ENCODE peak calls at places on chromosomes 13 and 19, in four cellular contexts. L, A, P and F are unnamed samples.

GRCh38 chr19:45294291-45295029 is 28.2 kb downstream of the CKM start:
- DNase-seq in L (no peak), A (peak; percentile 66), P (peak; percentile 28), F (peak; percentile 34)

GRCh38 chr13:23753523-23753922 is 135.7 kb downstream of the MIPEP start:
- DNase-seq in L (no peak), A (no peak), P (no peak), F (peak; percentile 47)

GRCh38 chr13:112619730-112620639 is 32.0 kb upstream of the TUBGCP3 start:
- DNase-seq in L (peak; percentile 30), A (peak; percentile 67), P (no peak), F (no peak)

GRCh38 chr13:106028916-106029315 is 506.5 kb downstream of the EFNB2 start:
- DNase-seq in L (no peak), A (no peak), P (no peak), F (no peak)

GRCh38 chr13:24505256-24505655 is 7.3 kb downstream of the PARP4 start:
- DNase-seq in L (no peak), A (no peak), P (no peak), F (no peak)

GRCh38 chr13:32951580-32951979 is 64.6 kb upstream of the KL start:
- DNase-seq in L (no peak), A (no peak), P (no peak), F (no peak)

GRCh38 chr19:35311901-35312665 is 16.9 kb upstream of the CD22 start:
- DNase-seq in L (no peak), A (no peak), P (no peak), F (no peak)

GRCh38 chr19:4369888-4370260 is 26.5 kb downstream of the MPND start:
- DNase-seq in L (peak; percentile 93), A (peak; percentile 29), P (peak; percentile 68), F (no peak)

GRCh38 chr19:17107546-17108452 is 32.2 kb downstream of the MYO9B start:
- DNase-seq in L (peak; percentile 84), A (peak; percentile 30), P (peak; percentile 42), F (peak; percentile 89)

GRCh38 chr19:48397636-48398328 is 4.3 kb downstream of the GRIN2D start:
- DNase-seq in L (no peak), A (no peak), P (no peak), F (no peak)

GRCh38 chr19:6654347-6655310 is 15.3 kb downstream of the TNFSF14 start:
- DNase-seq in L (peak; percentile 62), A (no peak), P (no peak), F (no peak)

GRCh38 chr13:100176781-100177389 is 88.0 kb downstream of the PCCA start:
- DNase-seq in L (no peak), A (no peak), P (no peak), F (no peak)

GRCh38 chr19:7533925-7534480 is 1.5 kb upstream of the PNPLA6 start:
- DNase-seq in L (peak; percentile 95), A (peak; percentile 89), P (peak; percentile 88), F (peak; percentile 84)

GRCh38 chr19:55642153-55643002 is 1.1 kb upstream of the ZNF581 start:
- DNase-seq in L (peak; percentile 88), A (peak; percentile 36), P (no peak), F (no peak)

GRCh38 chr13:107457686-107458085 is 757.6 kb downstream of the LIG4 start:
- DNase-seq in L (no peak), A (no peak), P (no peak), F (no peak)

GRCh38 chr19:30564551-30565011 is 192.4 kb downstream of the ZNF536 start:
- DNase-seq in L (no peak), A (no peak), P (peak; percentile 53), F (no peak)

GRCh38 chr13:113404723-113405471 is 41.0 kb upstream of the GRTP1 start:
- DNase-seq in L (no peak), A (no peak), P (no peak), F (no peak)

GRCh38 chr19:30671622-30672051 is 299.5 kb downstream of the ZNF536 start:
- DNase-seq in L (peak; percentile 38), A (peak; percentile 77), P (no peak), F (no peak)

GRCh38 chr13:42102961-42103688 is 54.7 kb downstream of the DGKH start:
- DNase-seq in L (no peak), A (no peak), P (no peak), F (no peak)

GRCh38 chr13:48304132-48304876 is 753 bp downstream of the RB1 start:
- DNase-seq in L (peak; percentile 81), A (peak; percentile 40), P (peak; percentile 37), F (peak; percentile 50)

GRCh38 chr19:8224394-8225145 is 15.4 kb downstream of the CERS4 start:
- DNase-seq in L (no peak), A (peak; percentile 53), P (no peak), F (peak; percentile 36)

GRCh38 chr19:58024661-58025060 is 9.2 kb upstream of the ZSCAN1 start:
- DNase-seq in L (no peak), A (no peak), P (no peak), F (no peak)

GRCh38 chr13:105090244-105090643 is 1445.2 kb downstream of the EFNB2 start:
- DNase-seq in L (no peak), A (no peak), P (no peak), F (no peak)

GRCh38 chr19:30854661-30855060 is 482.5 kb downstream of the ZNF536 start:
- DNase-seq in L (no peak), A (no peak), P (no peak), F (no peak)

GRCh38 chr13:42539670-42540069 is 34.3 kb upstream of the TNFSF11 start:
- DNase-seq in L (no peak), A (no peak), P (no peak), F (no peak)

GRCh38 chr13:83221813-83222241 is 660.4 kb downstream of the SLITRK1 start:
- DNase-seq in L (no peak), A (no peak), P (no peak), F (no peak)

GRCh38 chr19:3665681-3666544 is 34.4 kb downstream of the PIP5K1C start:
- DNase-seq in L (peak; percentile 93), A (peak; percentile 57), P (peak; percentile 68), F (peak; percentile 46)

GRCh38 chr19:42468273-42468796 is 25.6 kb upstream of the CXCL17 start:
- DNase-seq in L (no peak), A (no peak), P (no peak), F (no peak)

GRCh38 chr13:66069570-66069969 is 1160.6 kb downstream of the PCDH9 start:
- DNase-seq in L (no peak), A (no peak), P (no peak), F (no peak)

GRCh38 chr13:49022472-49023144 is 46.9 kb downstream of the FNDC3A start:
- DNase-seq in L (no peak), A (no peak), P (no peak), F (no peak)

GRCh38 chr13:44930907-44931676 is 58.2 kb downstream of the NUFIP1 start:
- DNase-seq in L (no peak), A (no peak), P (no peak), F (no peak)

GRCh38 chr19:39623946-39624345 is 21.6 kb downstream of the LGALS13 start:
- DNase-seq in L (no peak), A (no peak), P (no peak), F (no peak)

GRCh38 chr13:98478134-98479129 is 98.5 kb downstream of the STK24 start:
- DNase-seq in L (no peak), A (no peak), P (no peak), F (no peak)

GRCh38 chr19:44003461-44004134 is 841 bp downstream of the ZNF230 start:
- DNase-seq in L (peak; percentile 72), A (no peak), P (no peak), F (no peak)
- TF ChIP-seq CTCF in L (no peak), A (no peak), P (no peak), F (no peak)

GRCh38 chr13:27592865-27593264 is 27.5 kb downstream of the LNX2 start:
- DNase-seq in L (no peak), A (no peak), P (no peak), F (no peak)
- H3K4me3 ChIP-seq in L (no peak overlapping the region), A (no peak overlapping the region), P (no peak overlapping the region), F (no peak overlapping the region)

GRCh38 chr13:91347996-91348905 is 764 bp downstream of the MIR17HG start:
- DNase-seq in L (peak; percentile 94), A (peak; percentile 46), P (no peak), F (peak; percentile 20)

GRCh38 chr13:91348906-91349435 is 1.5 kb downstream of the MIR17HG start:
- DNase-seq in L (peak; percentile 99), A (peak; percentile 95), P (peak; percentile 92), F (peak; percentile 92)

GRCh38 chr13:91351123-91351522 is 3.6 kb downstream of the MIR17HG start:
- DNase-seq in L (no peak), A (no peak), P (no peak), F (no peak)

GRCh38 chr13:91351980-91352379 is 4.5 kb downstream of the MIR17HG start:
- DNase-seq in L (no peak), A (no peak), P (no peak), F (no peak)

DNA sequence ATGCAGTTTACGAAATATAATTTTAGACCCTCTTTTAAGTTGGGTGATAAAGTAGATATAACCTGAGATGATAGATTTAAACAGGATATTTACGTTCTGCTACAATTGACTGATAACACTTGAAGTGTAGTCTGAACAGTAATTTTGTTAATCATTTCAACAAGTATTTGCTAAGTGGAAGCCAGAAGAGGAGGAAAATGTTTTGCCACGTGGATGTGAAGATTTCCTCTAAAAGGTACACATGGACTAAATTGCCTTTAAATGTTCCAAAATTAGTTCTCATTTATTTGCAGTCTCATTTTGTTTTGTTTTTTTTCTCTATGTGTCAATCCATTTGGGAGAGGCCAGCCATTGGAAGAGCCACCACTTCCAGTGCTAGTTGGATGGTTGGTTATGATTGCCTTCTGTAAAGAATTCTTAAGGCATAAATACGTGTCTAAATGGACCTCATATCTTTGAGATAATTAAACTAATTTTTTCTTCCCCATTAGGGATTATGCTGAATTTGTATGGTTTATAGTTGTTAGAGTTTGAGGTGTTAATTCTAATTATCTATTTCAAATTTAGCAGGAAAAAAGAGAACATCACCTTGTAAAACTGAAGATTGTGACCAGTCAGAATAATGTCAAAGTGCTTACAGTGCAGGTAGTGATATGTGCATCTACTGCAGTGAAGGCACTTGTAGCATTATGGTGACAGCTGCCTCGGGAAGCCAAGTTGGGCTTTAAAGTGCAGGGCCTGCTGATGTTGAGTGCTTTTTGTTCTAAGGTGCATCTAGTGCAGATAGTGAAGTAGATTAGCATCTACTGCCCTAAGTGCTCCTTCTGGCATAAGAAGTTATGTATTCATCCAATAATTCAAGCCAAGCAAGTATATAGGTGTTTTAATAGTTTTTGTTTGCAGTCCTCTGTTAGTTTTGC is 2.8 kb downstream of the MIR17HG start:
- DNase-seq in L (no peak), A (no peak), P (no peak), F (no peak)
- H3K27ac ChIP-seq in L (no peak overlapping the region), A (no peak overlapping the region), P (no peak overlapping the region), F (no peak overlapping the region)

GRCh38 chr19:13154241-13154778 is 4.1 kb downstream of the IER2 start:
- DNase-seq in L (peak; percentile 97), A (peak; percentile 96), P (peak; percentile 49), F (peak; percentile 91)

GRCh38 chr19:13153627-13154240 is 3.5 kb downstream of the IER2 start:
- DNase-seq in L (peak; percentile 92), A (peak; percentile 42), P (no peak), F (no peak)

GRCh38 chr19:13152854-13153626 is 2.8 kb downstream of the IER2 start:
- DNase-seq in L (peak; percentile 98), A (peak; percentile 95), P (peak; percentile 98), F (peak; percentile 95)

GRCh38 chr19:13155472-13156284 is 5.5 kb downstream of the IER2 start:
- DNase-seq in L (peak; percentile 98), A (peak; percentile 86), P (no peak), F (peak; percentile 37)

GRCh38 chr19:13154911-13155471 is 4.8 kb downstream of the IER2 start:
- DNase-seq in L (peak; percentile 91), A (peak; percentile 98), P (no peak), F (peak; percentile 91)
- TF ChIP-seq CTCF in L (peak; percentile 0), A (no peak), P (no peak), F (no peak)